ENCODE peak calls at places on chromosomes 3 and 15, in four cellular contexts. M, I, Z and V are unnamed samples. For H3K4me1, the result is how much of the 10 kb centered on the place peaks cover.

GRCh38 chr3:156811092-156811862 is 14.9 kb upstream of the LEKR1 start:
- DNase-seq in M (no peak), Z (no peak), I (no peak), V (peak)

GRCh38 chr3:51975857-51976549 is 1.1 kb downstream of the ABHD14A start:
- DNase-seq in M (peak), Z (peak), I (peak), V (no peak)

GRCh38 chr3:61562042-61562809 is 855 bp downstream of the PTPRG start:
- DNase-seq in M (peak), I (no peak), Z (no peak), V (no peak)

GRCh38 chr3:188001052-188001567 is 152.8 kb upstream of the LPP start:
- DNase-seq in Z (no peak), I (no peak), M (no peak), V (no peak)

GRCh38 chr3:71423151-71423906 is 160.2 kb downstream of the FOXP1 start:
- DNase-seq in M (peak), I (no peak), Z (no peak), V (peak)

GRCh38 chr3:158845748-158846350 is 44.0 kb downstream of the MFSD1 start:
- DNase-seq in Z (peak), I (no peak), M (peak), V (peak)

GRCh38 chr15:48422401-48422800 is 91.2 kb downstream of the DUT start:
- DNase-seq in I (no peak), M (no peak), Z (no peak), V (no peak)

GRCh38 chr15:85311647-85312046 is 68.8 kb upstream of the AKAP13 start:
- DNase-seq in I (no peak), Z (no peak), M (no peak), V (no peak)

GRCh38 chr3:108489776-108490175 is 20.6 kb downstream of the MYH15 start:
- DNase-seq in Z (peak), M (peak), I (no peak), V (peak)

GRCh38 chr3:126465928-126466564 is 9.6 kb downstream of the ZXDC start:
- DNase-seq in M (no peak), I (peak), Z (no peak), V (no peak)

GRCh38 chr15:90208372-90208771 is 7.2 kb downstream of the SEMA4B start:
- DNase-seq in M (no peak), I (no peak), Z (no peak), V (no peak)

GRCh38 chr15:90209591-90209990 is 8.5 kb downstream of the SEMA4B start:
- DNase-seq in I (no peak), Z (no peak), M (no peak), V (no peak)

GRCh38 chr15:90205050-90205848 is 4.1 kb downstream of the SEMA4B start:
- DNase-seq in M (no peak), I (no peak), Z (no peak), V (no peak)

GRCh38 chr15:90205886-90206285 is 4.8 kb downstream of the SEMA4B start:
- DNase-seq in Z (no peak), M (no peak), I (no peak), V (no peak)

DNA sequence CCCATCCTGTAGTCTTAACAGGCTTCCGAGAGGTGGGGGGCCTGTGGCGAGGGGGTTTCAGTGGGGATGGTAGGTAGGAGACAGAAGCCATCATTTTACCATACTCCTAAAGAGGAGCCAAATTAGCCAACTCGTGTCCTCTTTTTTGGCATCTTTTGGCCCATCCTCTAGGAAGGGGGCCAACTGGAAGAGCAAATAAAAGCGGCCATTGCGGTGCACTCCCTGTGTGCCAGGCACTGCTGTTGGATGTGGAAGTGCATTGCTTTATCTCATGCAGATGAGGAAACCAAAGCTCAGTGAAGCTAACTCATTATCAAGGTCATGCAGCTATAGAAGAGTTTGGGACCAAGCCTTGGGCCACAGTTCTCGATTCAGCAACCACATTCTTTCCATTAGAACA is 6.1 kb downstream of the SEMA4B start:
- DNase-seq in M (no peak), Z (no peak), I (no peak), V (no peak)
- H3K4me1 ChIP-seq in M (under half), Z (under half), I (under half), V (under half)

GRCh38 chr3:194572131-194572789 is 61.0 kb downstream of the TMEM44 start:
- DNase-seq in I (peak), Z (no peak), M (peak), V (no peak)
- H3K4me3 ChIP-seq in I (no peak), Z (no peak), M (no peak), V (no peak)

DNA sequence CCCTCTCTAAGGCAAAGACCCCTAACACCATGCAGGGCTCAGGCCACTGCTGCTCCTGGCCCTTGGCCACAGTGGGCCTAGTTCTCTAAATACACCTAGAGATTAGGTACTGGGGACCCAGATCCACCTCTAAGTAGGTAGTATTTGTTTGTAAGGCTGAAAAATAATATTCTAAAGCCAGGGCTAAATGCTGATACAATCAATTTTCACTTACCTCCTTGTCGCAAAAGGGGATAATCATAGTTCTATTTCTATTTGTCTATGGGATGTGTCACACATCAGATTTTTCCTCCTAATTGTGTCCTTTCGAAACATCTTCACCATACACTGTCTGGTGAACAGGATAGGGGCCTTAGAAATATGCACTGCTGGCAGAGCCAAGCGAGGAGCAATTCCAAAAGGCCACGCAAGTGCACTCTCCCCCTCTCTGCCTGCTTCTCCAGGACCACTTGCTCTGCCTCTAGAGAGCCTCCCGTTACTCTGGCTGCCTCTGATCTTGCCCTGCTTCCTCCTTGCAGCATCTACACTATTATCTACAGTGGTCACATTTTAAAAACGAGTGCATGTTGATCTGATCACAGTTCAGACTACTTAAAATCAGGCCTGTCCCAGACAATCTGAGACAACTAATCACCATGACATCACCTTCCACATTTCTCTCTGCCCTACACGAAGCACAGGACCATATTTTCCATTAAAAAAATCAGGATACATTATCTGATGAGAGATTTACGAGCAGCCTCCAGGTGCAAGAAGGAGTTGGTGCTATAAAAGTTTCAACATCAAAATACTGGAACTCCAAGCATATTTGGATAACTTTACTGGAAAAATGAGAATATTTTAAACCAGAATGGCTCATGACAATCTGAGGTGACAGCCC is 115.4 kb downstream of the MYLK start:
- DNase-seq in M (no peak), I (no peak), Z (no peak), V (no peak)
- H3K4me1 ChIP-seq in M (under half), I (under half), Z (under half), V (under half)

GRCh38 chr15:61186905-61187865 is 41.9 kb downstream of the RORA start:
- DNase-seq in I (peak), Z (no peak), M (no peak), V (no peak)
- H3K4me3 ChIP-seq in I (no peak), Z (no peak), M (no peak), V (no peak)

GRCh38 chr15:74406992-74407705 is 26.6 kb downstream of the SEMA7A start:
- DNase-seq in M (peak), I (no peak), Z (peak), V (no peak)
- H3K4me1 ChIP-seq in M (under half), I (under half), Z (under half), V (under half)

DNA sequence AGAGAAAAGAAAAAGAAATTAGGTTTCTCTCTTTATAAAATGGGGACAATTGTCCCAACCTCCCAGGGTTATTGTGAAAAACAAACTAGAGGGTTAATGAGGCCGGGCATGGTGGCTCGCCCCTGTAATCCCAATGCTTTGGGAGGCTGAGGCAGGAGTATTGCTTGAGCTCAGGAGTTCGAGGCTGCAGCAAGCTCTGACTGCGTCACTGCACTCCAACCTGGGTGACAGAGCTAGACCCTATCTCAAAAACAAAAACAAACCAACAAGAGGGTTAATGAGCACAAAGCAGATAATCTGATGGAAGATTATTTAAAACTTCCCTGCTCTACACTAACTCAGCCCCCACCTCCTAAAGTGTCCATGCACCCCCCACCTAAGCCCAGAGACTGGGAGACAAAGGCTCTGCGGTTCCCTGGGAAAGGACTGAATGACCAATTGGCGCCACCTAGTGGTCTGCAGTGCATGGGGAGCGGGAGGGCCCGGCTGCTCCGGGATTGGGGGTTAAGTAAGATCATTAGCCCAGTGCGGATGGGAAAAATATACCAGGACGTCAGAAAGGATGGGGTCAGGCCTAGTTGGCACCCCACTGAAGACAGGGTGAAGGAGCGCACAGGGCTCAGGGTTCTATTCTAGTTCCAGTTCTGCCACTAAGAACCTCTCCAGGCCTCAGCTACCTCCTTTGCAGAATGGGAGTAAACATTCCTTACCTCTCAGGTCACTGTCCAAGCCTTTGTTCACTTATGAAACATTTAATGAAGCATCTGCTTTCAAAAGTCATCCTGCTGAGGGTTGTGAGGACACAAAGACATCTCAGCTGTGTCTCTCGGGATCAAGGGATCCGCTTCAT is 15.6 kb downstream of the PIF1 start:
- DNase-seq in I (peak), Z (peak), M (peak), V (peak)
- H3K4me3 ChIP-seq in I (no peak), Z (peak), M (no peak), V (no peak)

GRCh38 chr15:40098489-40099261 is 10.0 kb downstream of the BMF start:
- DNase-seq in M (peak), Z (peak), I (peak), V (peak)
- H3K4me1 ChIP-seq in M (half or more), Z (half or more), I (half or more), V (under half)

GRCh38 chr15:40436892-40437753 is 3.6 kb upstream of the BAHD1 start:
- DNase-seq in Z (peak), M (no peak), I (no peak), V (no peak)
- H3K4me3 ChIP-seq in Z (peak), M (peak), I (no peak), V (no peak)

GRCh38 chr3:49805884-49806701 is 3.0 kb downstream of the INKA1 start:
- DNase-seq in I (no peak), M (peak), Z (peak), V (no peak)

GRCh38 chr3:49803464-49804140 is 541 bp downstream of the INKA1 start:
- DNase-seq in Z (peak), I (no peak), M (peak), V (peak)

GRCh38 chr3:49802719-49803463 is at the start of gene INKA1:
- DNase-seq in Z (peak), I (peak), M (peak), V (peak)

GRCh38 chr3:49805367-49805782 is 2.3 kb downstream of the INKA1 start:
- DNase-seq in M (peak), I (no peak), Z (no peak), V (no peak)

DNA sequence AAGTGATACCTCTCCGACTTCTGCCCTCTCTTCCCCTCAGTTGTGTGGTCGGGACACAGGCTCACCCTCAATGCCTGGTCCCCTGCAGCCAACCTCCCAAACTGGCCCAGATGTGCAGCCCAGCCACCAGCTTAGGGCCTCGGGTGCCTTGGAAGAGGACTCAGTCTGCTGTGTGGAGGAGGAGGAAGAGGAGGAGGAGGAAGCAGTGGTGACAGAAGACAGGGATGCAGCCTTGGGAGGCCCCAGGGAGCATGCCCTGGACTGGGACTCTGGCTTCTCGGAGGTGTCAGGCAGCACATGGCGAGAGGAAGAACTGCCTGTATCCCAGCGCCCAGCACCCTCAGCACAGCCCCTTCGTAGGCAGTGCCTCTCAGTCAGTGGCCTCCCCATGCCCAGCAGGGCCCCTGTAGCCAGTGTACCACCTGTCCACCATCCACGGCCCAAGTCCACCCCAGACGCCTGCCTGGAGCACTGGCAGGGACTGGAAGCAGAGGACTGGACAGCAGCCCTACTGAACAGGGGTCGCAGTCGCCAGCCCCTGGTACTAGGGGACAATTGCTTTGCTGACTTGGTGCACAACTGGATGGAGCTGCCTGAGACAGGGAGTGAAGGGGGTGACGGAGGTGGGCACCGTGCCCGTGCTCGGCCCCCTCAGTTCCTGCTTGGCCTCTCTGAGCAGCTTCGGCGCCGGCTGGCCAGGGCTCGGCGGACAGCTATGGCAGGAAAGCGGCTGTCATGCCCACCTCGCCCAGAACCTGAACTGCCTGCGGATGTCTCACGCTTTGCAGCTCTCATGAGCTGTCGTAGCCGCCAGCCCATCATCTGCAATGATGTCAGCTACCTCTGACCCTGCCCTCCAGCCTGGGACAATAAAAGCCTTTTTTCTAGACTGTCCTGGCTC is 1.3 kb downstream of the INKA1 start:
- DNase-seq in I (no peak), M (no peak), Z (no peak), V (no peak)
- H3K4me1 ChIP-seq in I (under half), M (under half), Z (under half), V (under half)

GRCh38 chr3:111568906-111569305 is 26.2 kb downstream of the ZBED2 start:
- DNase-seq in M (no peak), Z (no peak), I (no peak), V (no peak)
- H3K4me3 ChIP-seq in M (no peak), Z (no peak), I (no peak), V (no peak)